ENCODE peak calls at places on chromosome 3, in seven cellular contexts. H is GM13977, I is BE2C, X is osteocyte, G is AG09319, R is H9, Z is endothelial cell. Q is an unnamed sample.

GRCh38 chr3:4520013-4520881 is 27.1 kb downstream of the ITPR1 start:
- DNase-seq in H (no peak), Z (no peak), X (no peak), G (no peak), I (no peak), R (no peak), Q (no peak)

GRCh38 chr3:17588422-17588821 is 154.0 kb downstream of the TBC1D5 start:
- DNase-seq in G (no peak), Z (no peak), H (no peak), X (no peak), R (no peak), I (no peak), Q (no peak)

GRCh38 chr3:103787879-103788278 is 1353.1 kb downstream of the ZPLD1 start:
- DNase-seq in H (no peak), X (no peak), Z (no peak), G (no peak), I (no peak), R (no peak), Q (no peak)

GRCh38 chr3:138172625-138173024 is 2.1 kb downstream of the DBR1 start:
- DNase-seq in X (no peak), R (no peak), G (no peak), H (no peak), Z (no peak), I (no peak), Q (no peak)

GRCh38 chr3:12509466-12509865 is 25.2 kb downstream of the TSEN2 start:
- DNase-seq in X (no peak), G (no peak), I (no peak), Z (no peak), R (no peak), H (no peak), Q (no peak)

GRCh38 chr3:127064391-127065137 is 81.6 kb downstream of the PLXNA1 start:
- DNase-seq in G (no peak), R (no peak), X (no peak), I (no peak), H (no peak), Z (no peak), Q (no peak)

GRCh38 chr3:111801697-111802655 is 57.1 kb upstream of the PHLDB2 start:
- DNase-seq in I (no peak), X (no peak), Z (no peak), H (no peak), G (peak), R (no peak), Q (no peak)

GRCh38 chr3:13854492-13854891 is 25.4 kb downstream of the WNT7A start:
- DNase-seq in I (no peak), H (no peak), X (no peak), R (no peak), G (no peak), Z (no peak), Q (no peak)

GRCh38 chr3:114899186-114899931 is 247.7 kb downstream of the ZBTB20 start:
- DNase-seq in R (no peak), I (no peak), G (no peak), Z (no peak), H (no peak), X (no peak), Q (no peak)

GRCh38 chr3:127077068-127077467 is 94.2 kb downstream of the PLXNA1 start:
- DNase-seq in H (no peak), G (no peak), X (no peak), R (no peak), Z (no peak), I (peak), Q (peak)

DNA sequence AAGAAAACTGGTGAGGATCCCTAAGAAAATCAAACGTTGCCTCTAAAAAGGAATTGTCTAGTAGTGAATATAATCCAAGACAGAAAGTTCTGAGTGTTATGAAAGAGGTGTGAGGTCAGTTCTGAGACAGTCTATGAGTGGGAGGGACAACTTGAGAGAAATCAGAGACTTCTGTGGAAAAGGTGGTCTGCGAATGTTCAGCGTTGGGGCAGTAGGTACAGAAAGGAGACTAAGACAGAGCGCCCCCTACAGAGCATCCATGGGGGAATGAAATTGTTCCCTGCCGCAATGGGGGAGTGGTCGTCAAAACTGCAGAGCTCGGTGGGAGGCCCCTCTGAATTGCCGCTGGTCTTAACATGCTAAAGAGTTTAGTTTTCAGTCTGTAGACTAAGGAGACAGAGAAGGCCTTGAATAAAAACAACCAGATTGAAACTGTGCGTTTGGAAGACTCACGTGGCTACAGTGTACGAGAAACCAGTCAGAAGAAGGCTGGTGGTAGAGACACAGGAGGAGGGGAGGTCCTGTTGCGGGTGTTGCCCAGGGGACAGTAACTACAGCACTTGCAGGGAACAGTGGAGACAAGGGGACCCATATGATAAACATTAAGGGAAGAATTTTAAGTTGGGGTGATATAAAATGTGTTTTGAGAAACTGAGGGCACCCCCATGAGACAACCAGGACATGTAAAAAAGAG is 6.9 kb downstream of the TNIK start:
- DNase-seq in G (no peak), I (peak), Z (peak), X (no peak), R (peak), H (no peak), Q (peak)
- TF ChIP-seq CTCF in G (peak), I (peak), Z (peak), X (peak), R (peak), H (peak), Q (peak)

GRCh38 chr3:61530355-61530754 is 31.0 kb upstream of the PTPRG start:
- DNase-seq in Z (peak), X (no peak), H (no peak), I (no peak), R (peak), G (no peak), Q (no peak)
- TF ChIP-seq CTCF in Z (peak), X (peak), H (peak), I (peak), R (peak), G (peak), Q (peak)

DNA sequence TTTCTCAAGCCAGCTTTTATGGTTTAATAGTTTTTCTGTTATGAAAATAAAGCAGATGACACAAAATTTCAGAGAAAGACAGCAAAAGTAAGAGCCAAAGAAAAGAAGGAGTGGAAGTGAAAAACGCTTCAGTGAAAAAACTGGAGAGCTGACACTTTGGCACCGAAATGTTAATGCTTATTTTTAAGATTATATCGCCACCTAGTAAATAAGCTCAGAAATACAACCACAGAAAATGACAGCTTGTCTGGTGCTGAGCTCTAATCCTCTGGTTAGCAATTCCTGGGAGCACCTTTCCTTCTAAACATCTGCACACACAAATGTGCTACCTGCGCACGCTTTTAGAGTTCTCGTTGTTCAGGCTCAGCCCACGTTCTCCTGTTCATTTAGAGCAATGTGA is 101.7 kb downstream of the ZPLD1 start:
- DNase-seq in I (no peak), R (no peak), G (peak), H (peak), X (no peak), Z (no peak), Q (no peak)
- TF ChIP-seq CTCF in I (peak), R (peak), G (peak), H (peak), X (peak), Z (peak), Q (peak)

GRCh38 chr3:195118671-195119070 is 152.3 kb downstream of the XXYLT1 start:
- DNase-seq in I (no peak), X (no peak), H (no peak), Z (no peak), G (no peak), R (no peak), Q (no peak)

GRCh38 chr3:195119461-195120198 is 151.3 kb downstream of the XXYLT1 start:
- DNase-seq in G (peak), X (peak), R (peak), H (no peak), I (no peak), Z (peak), Q (no peak)

GRCh38 chr3:195116393-195117185 is 154.4 kb downstream of the XXYLT1 start:
- DNase-seq in G (no peak), I (no peak), H (no peak), Z (no peak), R (no peak), X (no peak), Q (no peak)

GRCh38 chr3:195120199-195120556 is 150.8 kb downstream of the XXYLT1 start:
- DNase-seq in R (no peak), H (no peak), G (no peak), I (no peak), Z (no peak), X (no peak), Q (no peak)

DNA sequence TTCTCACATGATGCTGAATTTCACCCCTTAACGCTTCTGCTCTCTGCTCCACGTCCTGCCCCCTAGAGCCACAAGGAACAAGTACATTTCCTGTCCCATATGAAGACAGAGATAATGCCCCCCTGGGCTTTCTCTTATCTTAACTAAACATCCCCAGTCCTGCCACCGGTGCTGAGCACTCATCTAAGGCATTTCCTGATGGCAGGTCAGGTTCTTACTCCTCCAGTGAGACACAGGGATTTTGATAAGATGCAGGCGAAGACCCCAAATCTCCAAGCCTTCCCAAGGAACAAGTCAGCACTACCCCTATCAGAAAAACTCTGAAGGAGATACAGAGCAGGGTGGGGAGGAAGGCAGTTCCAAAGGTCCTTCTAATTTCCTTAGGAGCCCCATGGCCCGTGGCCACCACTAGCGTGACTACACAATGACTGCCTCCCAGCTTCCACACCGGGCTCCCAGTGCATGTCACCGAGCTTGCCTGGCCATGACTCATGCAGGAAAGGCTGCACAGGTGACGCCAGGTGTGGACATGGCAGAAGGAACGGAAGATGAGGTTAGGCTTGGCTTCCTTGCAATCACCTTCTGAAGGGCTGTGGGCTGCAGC is 152.9 kb downstream of the XXYLT1 start:
- DNase-seq in I (no peak), G (no peak), X (no peak), R (no peak), H (no peak), Z (peak), Q (no peak)
- TF ChIP-seq CTCF in I (no peak), G (no peak), X (peak), R (peak), H (peak), Z (peak), Q (no peak)

GRCh38 chr3:54120657-54121403 is 1.5 kb upstream of the CACNA2D3 start:
- DNase-seq in H (peak), G (no peak), X (peak), R (peak), Z (peak), I (peak), Q (peak)
- TF ChIP-seq CTCF in H (no peak), G (no peak), X (no peak), R (peak), Z (no peak), I (no peak), Q (no peak)

GRCh38 chr3:69425249-69425648 is 39.4 kb upstream of the FRMD4B start:
- DNase-seq in I (peak), Z (peak), X (no peak), G (no peak), H (peak), R (peak), Q (no peak)

GRCh38 chr3:69426291-69426690 is 40.4 kb upstream of the FRMD4B start:
- DNase-seq in Z (no peak), I (no peak), H (no peak), R (no peak), X (no peak), G (no peak), Q (no peak)

GRCh38 chr3:69423756-69424155 is 37.9 kb upstream of the FRMD4B start:
- DNase-seq in G (no peak), H (no peak), R (no peak), X (no peak), Z (no peak), I (no peak), Q (no peak)

GRCh38 chr3:69428657-69429255 is 42.9 kb upstream of the FRMD4B start:
- DNase-seq in H (no peak), I (no peak), G (no peak), Z (no peak), R (no peak), X (no peak), Q (no peak)

DNA sequence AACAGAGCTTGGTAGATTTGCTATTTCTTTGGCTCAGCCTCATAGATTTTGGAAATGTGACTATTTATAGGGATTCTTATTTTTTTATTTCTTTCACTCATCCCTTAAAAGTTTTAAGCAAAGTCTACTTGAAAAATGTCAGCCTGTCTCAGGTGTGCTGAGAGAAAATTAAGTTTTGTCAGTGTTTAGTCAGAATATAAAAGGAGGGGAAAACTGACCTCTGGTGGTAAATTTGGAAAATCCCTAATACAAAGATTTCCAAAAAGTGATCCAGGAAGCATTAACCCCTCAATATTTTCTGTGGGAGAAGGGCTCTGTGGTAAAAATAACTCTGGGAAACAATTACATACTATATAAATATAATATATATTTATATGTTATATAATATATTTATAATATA is 41.0 kb upstream of the FRMD4B start:
- DNase-seq in H (no peak), I (no peak), X (no peak), Z (no peak), R (no peak), G (no peak), Q (no peak)
- TF ChIP-seq CTCF in H (no peak), I (peak), X (peak), Z (peak), R (peak), G (peak), Q (no peak)

DNA sequence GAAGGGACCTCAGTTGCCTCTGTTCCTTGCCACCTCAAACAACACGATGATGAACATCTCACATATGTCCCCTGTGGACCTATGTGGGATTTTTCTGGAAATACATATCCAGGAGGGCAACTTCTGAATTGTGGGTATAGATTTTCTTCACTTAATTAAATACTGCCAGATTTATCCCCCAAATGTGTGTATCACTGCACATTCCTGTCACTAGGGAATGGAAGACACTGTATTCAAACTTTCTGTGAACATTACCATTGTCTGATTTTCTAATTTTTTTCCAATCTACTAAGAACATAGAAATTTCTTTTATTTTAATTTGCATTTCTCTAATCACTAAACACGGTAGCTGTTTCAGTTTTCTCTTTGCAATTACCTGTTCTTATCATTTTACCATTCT is 102.0 kb upstream of the MRPS22 start:
- DNase-seq in H (no peak), Z (no peak), R (no peak), I (no peak), G (no peak), X (no peak), Q (no peak)
- TF ChIP-seq CTCF in H (no peak), Z (peak), R (no peak), I (no peak), G (peak), X (no peak), Q (no peak)

GRCh38 chr3:124345845-124346244 is 353.9 kb upstream of the ROPN1 start:
- DNase-seq in R (no peak), G (no peak), I (no peak), Z (no peak), H (no peak), X (no peak), Q (no peak)

GRCh38 chr3:124347418-124347817 is 355.5 kb upstream of the ROPN1 start:
- DNase-seq in R (no peak), H (no peak), X (no peak), G (no peak), I (no peak), Z (no peak), Q (no peak)

GRCh38 chr3:124346487-124346886 is 354.6 kb upstream of the ROPN1 start:
- DNase-seq in R (no peak), G (no peak), I (no peak), Z (no peak), X (no peak), H (no peak), Q (no peak)

GRCh38 chr3:124352143-124352528 is 360.2 kb upstream of the ROPN1 start:
- DNase-seq in X (no peak), H (no peak), R (no peak), G (no peak), Z (no peak), I (no peak), Q (no peak)

DNA sequence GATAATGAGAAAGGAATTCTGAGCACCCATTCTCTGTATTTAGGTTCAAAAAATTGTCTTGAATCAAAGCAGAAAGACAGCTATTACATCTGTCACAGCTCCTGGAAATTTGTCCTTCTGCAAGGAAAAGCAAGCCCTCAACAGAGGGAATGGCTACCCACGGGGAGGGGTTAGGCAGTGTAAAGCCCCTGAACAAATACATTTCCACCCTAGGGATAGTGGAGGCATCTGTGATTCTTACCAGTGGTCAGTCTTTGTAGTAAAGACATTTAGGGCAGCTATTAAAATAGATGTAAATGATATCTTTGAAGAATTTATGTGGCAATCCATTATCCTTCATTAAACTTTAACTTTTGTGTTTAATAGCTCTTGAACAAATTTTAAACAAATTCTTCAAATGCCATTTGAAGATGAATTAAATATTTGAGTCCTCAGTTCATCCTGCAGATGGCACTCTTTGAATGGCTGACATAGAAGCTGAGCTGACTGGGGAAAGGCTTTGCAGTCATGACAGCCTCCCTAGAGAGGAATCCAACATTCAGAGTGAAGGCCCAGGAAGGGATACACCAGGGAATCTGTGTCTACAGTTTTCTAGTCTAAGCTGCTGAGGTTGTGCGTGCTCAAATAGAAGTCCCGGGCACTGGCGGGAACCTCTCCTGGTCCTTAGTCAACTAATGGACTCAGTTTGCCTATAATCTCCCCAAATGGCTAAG is 359.7 kb upstream of the ROPN1 start:
- DNase-seq in X (no peak), Z (peak), I (peak), G (peak), R (peak), H (peak), Q (peak)
- TF ChIP-seq CTCF in X (peak), Z (no peak), I (peak), G (peak), R (peak), H (peak), Q (peak)